ENCODE peak calls at places on chromosomes 5 and 9, in four cellular contexts. Z, E, W and K are unnamed samples.

GRCh38 chr9:104746798-104747197 is 685 bp upstream of the NIPSNAP3A start:
- DNase-seq in Z (no peak), E (no peak), W (no peak), K (no peak)

GRCh38 chr5:20636686-20637085 is 648.7 kb upstream of the CDH18 start:
- DNase-seq in Z (no peak), E (no peak), W (no peak), K (no peak)

GRCh38 chr5:9835121-9835770 is 205.1 kb upstream of the TAS2R1 start:
- DNase-seq in Z (no peak), E (peak; percentile 56), W (no peak), K (no peak)

GRCh38 chr5:149406203-149406978 is 27.3 kb upstream of the IL17B start:
- DNase-seq in Z (peak; percentile 94), E (no peak), W (no peak), K (peak; percentile 87)

GRCh38 chr9:134206317-134207300 is 42.2 kb upstream of the RNU6ATAC start:
- DNase-seq in Z (no peak), E (no peak), W (no peak), K (no peak)

GRCh38 chr9:107484117-107484723 is 5.3 kb downstream of the KLF4 start:
- DNase-seq in Z (peak; percentile 81), E (peak; percentile 41), W (no peak), K (peak; percentile 90)

GRCh38 chr5:38650540-38651275 is 94.3 kb upstream of the LIFR start:
- DNase-seq in Z (peak; percentile 20), E (no peak), W (no peak), K (peak; percentile 58)

GRCh38 chr9:130050472-130050871 is 3.2 kb upstream of the GPR107 start:
- DNase-seq in Z (no peak), E (no peak), W (no peak), K (no peak)

GRCh38 chr5:160213537-160213936 is 15.8 kb upstream of the FABP6 start:
- DNase-seq in Z (peak; percentile 13), E (no peak), W (no peak), K (no peak)

GRCh38 chr9:117526674-117527073 is 111.8 kb upstream of the ASTN2 start:
- DNase-seq in Z (no peak), E (no peak), W (no peak), K (no peak)

GRCh38 chr9:110443146-110443877 is 105.6 kb upstream of the TXNDC8 start:
- DNase-seq in Z (peak; percentile 84), E (no peak), W (no peak), K (peak; percentile 93)

GRCh38 chr5:107937710-107938355 is 267.1 kb upstream of the EFNA5 start:
- DNase-seq in Z (no peak), E (no peak), W (no peak), K (peak; percentile 37)
- H3K14ac ChIP-seq in Z (no peak overlapping the region), E (no peak overlapping the region), W (no peak overlapping the region), K (no peak overlapping the region)

GRCh38 chr9:96255698-96256097 is 46.3 kb downstream of the HSD17B3 start:
- DNase-seq in Z (no peak), E (no peak), W (no peak), K (no peak)
- H3K14ac ChIP-seq in Z (no peak overlapping the region), E (no peak overlapping the region), W (peak overlapping the region; percentile 64), K (peak overlapping the region; percentile 28)

GRCh38 chr5:157947156-157947555 is 88.2 kb upstream of the CLINT1 start:
- DNase-seq in Z (no peak), E (no peak), W (no peak), K (no peak)

GRCh38 chr5:157949520-157949919 is 90.6 kb upstream of the CLINT1 start:
- DNase-seq in Z (no peak), E (no peak), W (no peak), K (no peak)

GRCh38 chr5:157951673-157952373 is 92.9 kb upstream of the CLINT1 start:
- DNase-seq in Z (no peak), E (no peak), W (no peak), K (no peak)

GRCh38 chr5:157952374-157952685 is 93.4 kb upstream of the CLINT1 start:
- DNase-seq in Z (no peak), E (no peak), W (no peak), K (no peak)

DNA sequence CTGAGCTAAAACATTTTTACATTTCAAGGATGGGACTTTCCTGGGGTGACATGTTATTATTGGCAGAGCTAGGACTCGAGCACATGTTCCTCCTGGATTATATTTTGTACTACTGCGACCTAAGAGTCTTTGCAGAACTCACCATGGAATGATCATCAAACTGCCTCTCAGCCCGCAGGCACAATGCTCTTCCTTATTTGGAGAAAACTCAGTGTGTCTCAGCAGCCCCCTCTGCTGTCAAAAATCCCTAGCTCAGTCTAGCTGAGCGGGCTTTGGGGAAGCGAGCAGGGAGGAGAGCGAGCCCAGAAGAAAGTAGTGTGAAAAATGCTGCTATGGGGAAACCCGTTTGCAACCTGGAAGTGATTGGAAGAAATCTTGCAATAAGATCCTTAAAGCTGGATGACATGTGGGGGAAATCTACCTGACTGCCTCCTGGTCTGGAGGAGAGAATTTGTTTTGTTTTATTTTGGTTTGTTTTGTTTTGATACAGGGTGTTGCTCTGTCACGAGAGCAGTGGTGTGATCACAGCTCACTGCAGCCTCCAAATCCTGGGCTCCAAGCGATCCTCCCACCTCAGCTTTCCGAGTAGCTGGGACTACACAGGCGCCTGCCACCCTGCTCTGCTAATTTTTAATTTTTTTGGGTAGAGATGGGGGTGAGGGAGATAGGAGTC is 89.9 kb upstream of the CLINT1 start:
- DNase-seq in Z (peak; percentile 90), E (peak; percentile 84), W (peak; percentile 85), K (peak; percentile 92)
- H3K14ac ChIP-seq in Z (peak overlapping the region; percentile 80), E (no peak overlapping the region), W (no peak overlapping the region), K (no peak overlapping the region)

GRCh38 chr5:69167488-69167845 is 517 bp downstream of the CCNB1 start:
- DNase-seq in Z (no peak), E (no peak), W (no peak), K (peak; percentile 44)
- H3K14ac ChIP-seq in Z (peak overlapping the region; percentile 48), E (peak overlapping the region; percentile 49), W (no peak overlapping the region), K (no peak overlapping the region)

DNA sequence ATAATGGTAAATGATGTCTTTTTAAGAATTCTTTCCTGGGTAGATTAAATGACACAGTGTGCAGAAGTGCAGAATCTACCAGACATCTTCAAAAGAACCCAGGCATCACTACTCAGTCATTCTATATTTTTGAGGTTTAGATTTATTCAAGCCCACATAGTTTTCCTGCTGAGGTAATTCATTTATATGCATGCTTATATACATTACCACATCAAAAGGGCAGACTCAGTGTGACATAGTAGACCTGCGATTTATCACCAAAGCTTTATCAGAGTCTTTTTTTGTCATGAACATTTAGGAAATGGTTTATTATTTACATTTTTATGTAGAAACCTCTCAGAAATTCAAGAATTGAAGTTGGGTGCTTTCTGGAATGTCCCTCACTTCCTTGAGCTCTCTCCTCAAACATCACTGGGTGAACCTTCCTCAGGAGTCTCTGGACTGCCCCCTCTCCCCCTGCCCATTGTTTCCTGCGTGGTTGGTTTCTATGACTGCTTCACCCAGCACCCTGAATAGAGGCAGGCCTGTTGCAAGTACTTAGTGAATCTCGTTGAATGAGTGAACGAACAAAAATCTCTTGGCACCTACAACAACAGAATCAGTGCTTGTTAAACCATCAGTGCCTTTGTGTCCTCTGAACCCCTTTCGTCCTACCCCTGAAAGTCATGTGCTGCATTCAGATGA is 42.5 kb downstream of the ADAMTS16 start:
- DNase-seq in Z (no peak), E (no peak), W (no peak), K (no peak)
- H3K14ac ChIP-seq in Z (no peak overlapping the region), E (no peak overlapping the region), W (no peak overlapping the region), K (no peak overlapping the region)

DNA sequence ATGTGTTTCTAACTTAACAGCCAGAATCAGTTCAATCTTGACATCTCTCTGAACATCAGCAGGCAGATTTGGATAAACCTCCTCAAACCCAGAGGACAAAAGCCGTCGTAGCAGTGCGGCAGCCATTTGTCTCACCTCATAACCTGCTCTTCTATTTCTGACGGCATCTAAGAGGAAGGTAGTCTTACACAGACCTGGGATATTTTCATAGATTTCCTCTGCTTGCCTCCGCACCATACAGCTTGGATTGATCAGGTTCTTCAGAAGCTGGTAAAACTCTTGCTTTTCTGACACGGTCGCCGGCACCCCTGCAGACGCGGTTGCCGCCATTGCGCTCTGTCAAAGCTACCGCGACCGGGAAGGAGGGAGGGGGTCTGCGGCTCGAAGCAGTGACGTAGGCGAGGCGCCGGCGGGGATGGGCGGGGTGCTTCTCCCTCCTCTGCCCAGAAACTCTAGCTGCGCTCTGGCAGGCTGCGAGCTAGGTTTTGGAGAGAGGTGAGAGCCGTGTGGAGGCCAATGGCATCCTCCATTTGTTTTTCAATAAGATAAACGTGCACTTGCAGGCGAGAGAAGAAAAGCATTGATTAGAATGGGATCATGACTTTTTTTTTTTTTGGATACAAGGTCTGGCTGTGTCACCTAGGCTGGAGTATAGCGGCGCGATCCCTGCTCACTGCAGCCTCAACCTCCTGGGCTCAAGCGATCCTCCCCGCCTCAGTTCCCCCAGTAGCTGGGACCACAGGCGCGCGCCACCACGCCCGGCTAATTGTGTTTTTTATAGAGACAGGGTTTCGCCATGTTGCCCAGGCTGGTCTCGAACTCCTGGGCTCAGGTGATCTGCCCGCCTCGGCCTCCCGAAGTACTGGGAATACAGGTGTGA is at the start of gene RANBP6:
- DNase-seq in Z (peak; percentile 79), E (peak; percentile 75), W (peak; percentile 57), K (peak; percentile 86)
- H3K14ac ChIP-seq in Z (peak within 1 kb of the TSS; percentile 72), E (no peak within 1 kb of the TSS), W (no peak within 1 kb of the TSS), K (no peak within 1 kb of the TSS)